ENCODE peak calls at places on chromosomes 16 and 17, in eight cellular contexts. W is GM23248, E is transverse colon, R is body of pancreas, U is PC-9, G is Peyer's patch, X is PC-3, O is right cardiac atrium. C is an unnamed sample. For H3K27me3, the result is how much of the 10 kb centered on the place peaks cover.

GRCh38 chr17:50692448-50693040 is 15.2 kb downstream of the ANKRD40 start:
- DNase-seq in W (no peak), E (no peak), R (no peak), U (no peak), G (no peak), X (peak), O (no peak), C (no peak)

GRCh38 chr16:67594956-67595355 is 32.6 kb downstream of the CTCF start:
- DNase-seq in W (peak), E (no peak), R (no peak), U (no peak), G (no peak), X (peak), O (no peak), C (no peak)

GRCh38 chr16:79286646-79287423 is 313.7 kb downstream of the MAF start:
- DNase-seq in W (no peak), E (peak), R (peak), U (no peak), G (peak), X (no peak), O (peak), C (no peak)

GRCh38 chr17:8556074-8556473 is 74.5 kb downstream of the MYH10 start:
- DNase-seq in W (peak), E (no peak), R (no peak), U (no peak), G (no peak), X (peak), O (no peak), C (no peak)

GRCh38 chr17:18129041-18129502 is 20.5 kb downstream of the MYO15A start:
- DNase-seq in W (peak), E (no peak), R (no peak), U (peak), G (no peak), X (peak), O (no peak), C (no peak)

GRCh38 chr17:66580601-66581385 is 254.1 kb upstream of the CACNG5 start:
- DNase-seq in W (no peak), E (peak), R (no peak), U (no peak), G (peak), X (no peak), O (no peak), C (no peak)

GRCh38 chr17:80526116-80526910 is 18.3 kb upstream of the RPTOR start:
- DNase-seq in W (no peak), E (no peak), R (no peak), U (no peak), G (no peak), X (no peak), O (no peak), C (no peak)

GRCh38 chr16:74748710-74749073 is 25.9 kb downstream of the FA2H start:
- DNase-seq in W (no peak), E (no peak), R (no peak), U (no peak), G (no peak), X (no peak), O (no peak), C (no peak)

GRCh38 chr16:4200000-4200780 is 41.7 kb downstream of the SRL start:
- DNase-seq in W (peak), E (peak), R (peak), U (peak), G (peak), X (peak), O (peak), C (no peak)

GRCh38 chr16:80670170-80670865 is 129.5 kb downstream of the DYNLRB2 start:
- DNase-seq in W (no peak), E (no peak), R (no peak), U (no peak), G (no peak), X (no peak), O (no peak), C (no peak)

GRCh38 chr16:30551781-30552180 is 6.4 kb downstream of the ZNF764 start:
- DNase-seq in W (no peak), E (no peak), R (no peak), U (no peak), G (peak), X (no peak), O (no peak), C (peak)

GRCh38 chr16:81445143-81445922 is 725 bp downstream of the CMIP start:
- DNase-seq in W (peak), E (peak), R (peak), U (peak), G (peak), X (no peak), O (peak), C (peak)

GRCh38 chr16:85126731-85127662 is 14.7 kb upstream of the CIBAR2 start:
- DNase-seq in W (peak), E (no peak), R (no peak), U (no peak), G (no peak), X (peak), O (peak), C (no peak)

GRCh38 chr16:84260766-84261165 is 21.0 kb upstream of the KCNG4 start:
- DNase-seq in W (no peak), E (no peak), R (no peak), U (no peak), G (no peak), X (no peak), O (no peak), C (no peak)

GRCh38 chr16:53159781-53160436 is 105.1 kb downstream of the CHD9 start:
- DNase-seq in W (peak), E (no peak), R (no peak), U (no peak), G (no peak), X (peak), O (no peak), C (peak)

GRCh38 chr17:17784599-17785264 is 52.1 kb downstream of the SREBF1 start:
- DNase-seq in W (peak), E (no peak), R (no peak), U (no peak), G (no peak), X (peak), O (no peak), C (no peak)

GRCh38 chr16:89374393-89374948 is 115.9 kb downstream of the ANKRD11 start:
- DNase-seq in W (no peak), E (no peak), R (no peak), U (no peak), G (no peak), X (peak), O (no peak), C (no peak)

GRCh38 chr17:15260376-15261062 is 4.6 kb downstream of the PMP22 start:
- DNase-seq in W (peak), E (peak), R (peak), U (peak), G (peak), X (peak), O (peak), C (no peak)

GRCh38 chr16:84194018-84194417 is 3.1 kb downstream of the ADAD2 start:
- DNase-seq in W (no peak), E (no peak), R (no peak), U (no peak), G (no peak), X (no peak), O (no peak), C (no peak)

GRCh38 chr16:31869511-31870201 is 4.0 kb upstream of the ZNF267 start:
- DNase-seq in W (peak), E (peak), R (no peak), U (peak), G (peak), X (peak), O (peak), C (peak)

GRCh38 chr17:77480509-77481215 is 339.9 kb downstream of the SEC14L1 start:
- DNase-seq in W (no peak), E (no peak), R (no peak), U (no peak), G (no peak), X (no peak), O (no peak), C (no peak)

GRCh38 chr17:42087736-42088705 is 10.3 kb downstream of the ZNF385C start:
- DNase-seq in W (no peak), E (no peak), R (no peak), U (no peak), G (no peak), X (no peak), O (no peak), C (no peak)

GRCh38 chr16:79801550-79802090 is 201.1 kb upstream of the MAF start:
- DNase-seq in W (peak), E (no peak), R (no peak), U (no peak), G (no peak), X (no peak), O (no peak), C (no peak)

GRCh38 chr17:47999612-48000011 is 28.7 kb downstream of the CDK5RAP3 start:
- DNase-seq in W (peak), E (no peak), R (no peak), U (no peak), G (no peak), X (peak), O (no peak), C (no peak)

GRCh38 chr17:49967621-49968379 is 1.2 kb upstream of the DLX4 start:
- DNase-seq in W (no peak), E (no peak), R (no peak), U (no peak), G (no peak), X (no peak), O (no peak), C (no peak)

GRCh38 chr16:30447512-30448226 is 2.0 kb upstream of the SEPHS2 start:
- DNase-seq in W (no peak), E (no peak), R (no peak), U (no peak), G (no peak), X (no peak), O (no peak), C (no peak)

GRCh38 chr17:28475151-28475900 is 1.9 kb downstream of the SLC13A2 start:
- DNase-seq in W (no peak), E (no peak), R (no peak), U (no peak), G (peak), X (peak), O (no peak), C (no peak)

GRCh38 chr16:4860727-4861342 is 13.6 kb downstream of the UBN1 start:
- DNase-seq in W (no peak), E (no peak), R (no peak), U (no peak), G (no peak), X (no peak), O (no peak), C (no peak)

GRCh38 chr17:21119247-21119944 is 7.4 kb upstream of the DHRS7B start:
- DNase-seq in W (peak), E (peak), R (peak), U (peak), G (peak), X (peak), O (peak), C (peak)

GRCh38 chr17:75036643-75037268 is 10.0 kb downstream of the ATP5PD start:
- DNase-seq in W (peak), E (peak), R (peak), U (peak), G (peak), X (peak), O (peak), C (peak)

GRCh38 chr17:75806822-75807500 is 22.4 kb downstream of the UNK start:
- DNase-seq in W (no peak), E (no peak), R (no peak), U (no peak), G (no peak), X (no peak), O (no peak), C (no peak)

GRCh38 chr16:1980026-1980769 is 1.1 kb downstream of the NOXO1 start:
- DNase-seq in W (peak), E (no peak), R (no peak), U (no peak), G (no peak), X (no peak), O (no peak), C (no peak)
- H3K27me3 ChIP-seq in W (under half), E (under half), R (under half), U (under half), G (under half), X (under half), O (under half), C (under half)

GRCh38 chr16:54926166-54926838 is 4.4 kb upstream of the IRX5 start:
- DNase-seq in W (peak), E (no peak), R (no peak), U (no peak), G (no peak), X (no peak), O (no peak), C (no peak)
- H3K27me3 ChIP-seq in W (under half), E (half or more), R (under half), U (under half), G (under half), X (under half), O (under half), C (under half)

GRCh38 chr16:22762486-22762885 is 51.5 kb upstream of the HS3ST2 start:
- DNase-seq in W (no peak), E (no peak), R (no peak), U (no peak), G (no peak), X (no peak), O (no peak), C (no peak)
- H3K27me3 ChIP-seq in W (under half), E (under half), R (under half), U (under half), G (under half), X (under half), O (under half), C (under half)

DNA sequence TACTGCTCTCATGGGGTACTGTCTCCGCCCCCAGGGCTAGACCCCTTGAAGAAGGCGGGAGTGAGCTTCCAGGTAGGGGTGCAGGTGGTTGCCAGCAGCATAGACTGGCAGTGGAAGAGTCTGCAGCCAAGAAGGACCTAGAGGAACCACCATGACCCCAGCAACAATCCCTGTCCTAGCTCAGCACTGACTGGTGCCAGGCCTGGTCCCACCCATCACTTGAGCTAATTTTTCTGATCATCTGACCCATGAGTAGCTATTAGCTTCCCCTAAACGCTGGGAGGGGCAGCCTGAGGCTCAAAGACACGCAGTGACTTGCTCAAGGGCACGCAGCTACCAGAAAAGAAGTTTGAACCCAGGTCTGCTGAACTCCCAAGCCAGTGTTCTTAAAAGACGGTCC is 945 bp downstream of the PRM3 start:
- DNase-seq in W (no peak), E (no peak), R (no peak), U (no peak), G (no peak), X (no peak), O (no peak), C (no peak)
- H3K27me3 ChIP-seq in W (under half), E (under half), R (under half), U (under half), G (under half), X (under half), O (under half), C (under half)

GRCh38 chr16:86296263-86296662 is 214.1 kb upstream of the FOXF1 start:
- DNase-seq in W (no peak), E (no peak), R (no peak), U (no peak), G (no peak), X (no peak), O (no peak), C (no peak)
- H3K27me3 ChIP-seq in W (half or more), E (under half), R (under half), U (half or more), G (under half), X (half or more), O (under half), C (under half)

GRCh38 chr17:58311429-58311894 is 17.1 kb downstream of the TSPOAP1 start:
- DNase-seq in W (no peak), E (no peak), R (no peak), U (no peak), G (peak), X (no peak), O (no peak), C (no peak)

GRCh38 chr17:58312021-58312630 is 16.5 kb downstream of the TSPOAP1 start:
- DNase-seq in W (no peak), E (no peak), R (no peak), U (no peak), G (no peak), X (no peak), O (no peak), C (no peak)

GRCh38 chr17:58314706-58315015 is 13.9 kb downstream of the TSPOAP1 start:
- DNase-seq in W (no peak), E (no peak), R (no peak), U (no peak), G (no peak), X (no peak), O (no peak), C (no peak)

GRCh38 chr17:58313815-58314705 is 14.5 kb downstream of the TSPOAP1 start:
- DNase-seq in W (no peak), E (no peak), R (no peak), U (no peak), G (no peak), X (no peak), O (no peak), C (no peak)

DNA sequence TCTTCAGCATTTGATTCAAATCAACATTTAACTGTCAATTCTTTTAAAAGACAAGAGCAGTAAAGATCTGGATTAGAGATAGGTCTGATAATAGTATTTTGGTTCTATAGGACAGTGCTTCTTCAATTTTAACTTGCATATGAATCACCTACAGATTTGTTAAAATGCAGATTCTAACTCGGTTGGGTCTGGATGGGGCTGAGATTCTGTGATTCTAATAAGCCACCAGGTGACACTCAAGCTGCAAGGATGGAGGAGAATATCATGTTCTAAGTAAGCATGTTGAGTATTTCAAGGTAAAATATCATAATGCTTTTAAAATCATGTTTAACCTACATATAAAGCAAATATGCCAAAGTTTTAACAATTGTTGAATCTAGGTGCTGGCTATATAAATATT is 15.8 kb downstream of the TSPOAP1 start:
- DNase-seq in W (no peak), E (no peak), R (no peak), U (no peak), G (no peak), X (peak), O (no peak), C (no peak)
- H3K27me3 ChIP-seq in W (under half), E (under half), R (under half), U (half or more), G (under half), X (under half), O (under half), C (under half)

DNA sequence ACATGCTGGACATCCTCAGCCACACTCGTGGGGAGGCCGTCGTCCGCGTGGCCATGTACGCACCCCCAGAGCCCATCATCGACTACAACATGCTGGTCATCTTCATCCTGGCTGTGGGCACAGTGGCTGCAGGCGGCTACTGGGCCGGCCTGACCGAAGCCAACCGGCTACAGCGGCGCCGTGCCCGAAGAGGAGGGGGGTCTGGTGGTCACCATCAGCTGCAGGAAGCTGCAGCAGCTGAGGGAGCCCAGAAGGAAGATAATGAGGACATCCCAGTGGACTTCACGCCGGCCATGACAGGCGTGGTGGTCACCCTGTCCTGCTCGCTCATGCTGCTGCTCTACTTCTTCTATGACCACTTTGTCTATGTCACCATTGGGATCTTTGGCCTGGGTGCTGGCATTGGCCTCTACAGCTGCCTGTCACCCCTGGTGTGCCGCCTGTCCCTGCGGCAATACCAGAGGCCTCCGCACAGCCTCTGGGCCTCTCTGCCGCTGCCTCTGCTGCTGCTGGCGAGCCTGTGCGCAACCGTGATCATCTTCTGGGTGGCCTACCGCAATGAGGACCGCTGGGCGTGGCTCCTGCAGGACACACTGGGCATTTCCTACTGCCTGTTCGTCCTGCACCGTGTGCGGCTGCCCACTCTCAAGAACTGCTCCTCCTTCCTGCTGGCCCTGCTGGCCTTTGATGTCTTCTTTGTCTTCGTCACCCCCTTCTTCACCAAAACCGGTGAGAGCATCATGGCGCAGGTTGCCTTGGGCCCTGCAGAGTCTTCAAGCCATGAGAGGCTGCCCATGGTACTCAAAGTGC is 900 bp downstream of the SPPL2C start:
- DNase-seq in W (no peak), E (no peak), R (no peak), U (no peak), G (no peak), X (no peak), O (no peak), C (no peak)
- H3K27me3 ChIP-seq in W (under half), E (under half), R (under half), U (half or more), G (under half), X (under half), O (under half), C (under half)

DNA sequence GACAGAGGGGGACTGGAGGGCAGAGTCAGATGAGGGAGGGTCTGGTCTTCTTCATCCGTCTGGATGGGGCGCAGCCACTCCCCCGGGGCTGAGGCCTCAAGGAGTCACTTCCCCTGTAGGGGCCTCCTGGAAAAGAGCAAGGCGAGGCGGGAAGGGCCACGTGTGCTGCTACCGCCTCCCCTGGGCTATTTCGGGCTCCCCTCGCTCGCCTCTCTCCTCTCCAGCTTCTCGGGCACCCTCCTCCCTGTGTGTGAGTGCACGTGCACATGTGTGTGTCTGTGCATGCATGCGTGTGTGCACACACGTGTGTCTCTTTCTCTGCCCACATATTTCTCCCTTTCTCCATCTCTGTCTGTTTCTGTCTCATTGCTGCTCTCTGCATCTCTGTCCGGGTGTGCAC is 10.1 kb downstream of the GSG1L start:
- DNase-seq in W (no peak), E (no peak), R (no peak), U (no peak), G (no peak), X (no peak), O (no peak), C (no peak)
- H3K27me3 ChIP-seq in W (under half), E (under half), R (under half), U (half or more), G (under half), X (under half), O (under half), C (under half)

DNA sequence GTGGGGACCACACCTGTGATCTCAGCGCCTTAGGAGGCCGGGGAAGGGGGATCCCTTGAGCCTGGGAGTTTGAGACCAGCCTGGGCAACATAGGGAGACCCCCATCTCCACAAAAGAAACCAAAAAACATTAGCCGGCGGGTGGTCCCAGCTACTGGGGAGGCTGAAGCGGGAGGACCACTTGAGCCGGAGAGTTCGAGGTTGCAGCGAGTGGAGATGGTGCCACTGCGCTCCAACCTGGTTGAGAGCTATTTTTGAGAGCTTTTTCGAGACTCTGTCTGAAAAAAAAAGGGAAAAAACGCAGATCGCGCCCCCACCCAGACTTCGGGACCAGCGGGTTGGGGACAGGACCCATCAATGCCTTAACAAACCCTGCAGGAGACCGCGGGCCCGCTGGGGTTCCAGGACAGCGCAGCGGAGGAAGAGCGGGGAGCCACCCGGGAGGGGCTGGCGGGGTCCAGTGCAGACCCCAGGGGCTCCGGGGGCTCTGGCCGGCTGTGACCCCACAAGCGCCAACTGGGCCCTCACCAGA is 762 bp upstream of the BAIAP3 start:
- DNase-seq in W (no peak), E (no peak), R (no peak), U (no peak), G (no peak), X (no peak), O (no peak), C (no peak)
- H3K27me3 ChIP-seq in W (under half), E (half or more), R (under half), U (under half), G (under half), X (under half), O (under half), C (under half)